ENCODE peak calls at places on chromosomes 2 and 18, in nine cellular contexts. One of them, this sample, is unnamed.

GRCh38 chr2:171143670-171144062 is 17.0 kb downstream of the TLK1 start:
- DNase-seq in neural crest cell: no peak
- DNase-seq in aorta: no peak
- DNase-seq in stomach: no peak
- DNase-seq in NB4: no peak
- DNase-seq in nephron progenitor cell: no peak
- DNase-seq in effector CD4-positive, alpha-beta T cell: no peak
- DNase-seq in NCI-H82: peak
- DNase-seq in stimulated activated CD8-positive, alpha-beta memory T cell treated with anti-CD3 and anti-CD28 coated beads, Interleukin-7, amount 100 ng/mL, for 1 hour: no peak
- DNase-seq in this sample: no peak

GRCh38 chr2:216490061-216490460 is 8.6 kb upstream of the RPL37A start:
- DNase-seq in NB4: peak
- DNase-seq in nephron progenitor cell: no peak
- DNase-seq in stomach: no peak
- DNase-seq in stimulated activated CD8-positive, alpha-beta memory T cell treated with anti-CD3 and anti-CD28 coated beads, Interleukin-7, amount 100 ng/mL, for 1 hour: no peak
- DNase-seq in NCI-H82: no peak
- DNase-seq in aorta: no peak
- DNase-seq in neural crest cell: no peak
- DNase-seq in effector CD4-positive, alpha-beta T cell: no peak
- DNase-seq in this sample: no peak

GRCh38 chr2:54680397-54681032 is 42.9 kb upstream of the EML6 start:
- DNase-seq in NB4: peak
- DNase-seq in neural crest cell: no peak
- DNase-seq in aorta: no peak
- DNase-seq in effector CD4-positive, alpha-beta T cell: no peak
- DNase-seq in stomach: no peak
- DNase-seq in stimulated activated CD8-positive, alpha-beta memory T cell treated with anti-CD3 and anti-CD28 coated beads, Interleukin-7, amount 100 ng/mL, for 1 hour: no peak
- DNase-seq in nephron progenitor cell: no peak
- DNase-seq in NCI-H82: no peak
- DNase-seq in this sample: no peak

GRCh38 chr2:158507679-158508078 is 50.9 kb downstream of the PKP4 start:
- DNase-seq in aorta: no peak
- DNase-seq in effector CD4-positive, alpha-beta T cell: no peak
- DNase-seq in NB4: no peak
- DNase-seq in nephron progenitor cell: no peak
- DNase-seq in stimulated activated CD8-positive, alpha-beta memory T cell treated with anti-CD3 and anti-CD28 coated beads, Interleukin-7, amount 100 ng/mL, for 1 hour: no peak
- DNase-seq in stomach: no peak
- DNase-seq in neural crest cell: no peak
- DNase-seq in NCI-H82: no peak
- DNase-seq in this sample: peak

GRCh38 chr2:148282201-148282600 is 261.3 kb downstream of the MBD5 start:
- DNase-seq in neural crest cell: no peak
- DNase-seq in stimulated activated CD8-positive, alpha-beta memory T cell treated with anti-CD3 and anti-CD28 coated beads, Interleukin-7, amount 100 ng/mL, for 1 hour: no peak
- DNase-seq in effector CD4-positive, alpha-beta T cell: no peak
- DNase-seq in aorta: no peak
- DNase-seq in nephron progenitor cell: no peak
- DNase-seq in NCI-H82: no peak
- DNase-seq in NB4: peak
- DNase-seq in stomach: no peak
- DNase-seq in this sample: no peak

GRCh38 chr18:21345851-21346250 is 103.8 kb downstream of the GREB1L start:
- DNase-seq in aorta: no peak
- DNase-seq in nephron progenitor cell: no peak
- DNase-seq in NCI-H82: no peak
- DNase-seq in effector CD4-positive, alpha-beta T cell: no peak
- DNase-seq in stomach: no peak
- DNase-seq in neural crest cell: no peak
- DNase-seq in NB4: no peak
- DNase-seq in stimulated activated CD8-positive, alpha-beta memory T cell treated with anti-CD3 and anti-CD28 coated beads, Interleukin-7, amount 100 ng/mL, for 1 hour: no peak
- DNase-seq in this sample: no peak

GRCh38 chr2:70440621-70441020 is 113.0 kb downstream of the TGFA start:
- DNase-seq in effector CD4-positive, alpha-beta T cell: no peak
- DNase-seq in aorta: no peak
- DNase-seq in nephron progenitor cell: no peak
- DNase-seq in NB4: peak
- DNase-seq in stomach: no peak
- DNase-seq in neural crest cell: no peak
- DNase-seq in stimulated activated CD8-positive, alpha-beta memory T cell treated with anti-CD3 and anti-CD28 coated beads, Interleukin-7, amount 100 ng/mL, for 1 hour: no peak
- DNase-seq in NCI-H82: peak
- DNase-seq in this sample: no peak

GRCh38 chr2:136118819-136119716 is 1.1 kb upstream of the CXCR4 start:
- DNase-seq in NB4: peak
- DNase-seq in stimulated activated CD8-positive, alpha-beta memory T cell treated with anti-CD3 and anti-CD28 coated beads, Interleukin-7, amount 100 ng/mL, for 1 hour: peak
- DNase-seq in neural crest cell: peak
- DNase-seq in aorta: peak
- DNase-seq in NCI-H82: peak
- DNase-seq in stomach: peak
- DNase-seq in nephron progenitor cell: peak
- DNase-seq in effector CD4-positive, alpha-beta T cell: peak
- DNase-seq in this sample: peak

GRCh38 chr2:236689981-236690380 is 120.4 kb downstream of the ACKR3 start:
- DNase-seq in aorta: no peak
- DNase-seq in NCI-H82: no peak
- DNase-seq in effector CD4-positive, alpha-beta T cell: no peak
- DNase-seq in nephron progenitor cell: no peak
- DNase-seq in stimulated activated CD8-positive, alpha-beta memory T cell treated with anti-CD3 and anti-CD28 coated beads, Interleukin-7, amount 100 ng/mL, for 1 hour: no peak
- DNase-seq in neural crest cell: no peak
- DNase-seq in stomach: no peak
- DNase-seq in NB4: no peak
- DNase-seq in this sample: no peak

GRCh38 chr2:133844214-133844892 is 276.1 kb upstream of the NCKAP5 start:
- DNase-seq in nephron progenitor cell: peak
- DNase-seq in stomach: peak
- DNase-seq in NB4: peak
- DNase-seq in effector CD4-positive, alpha-beta T cell: peak
- DNase-seq in stimulated activated CD8-positive, alpha-beta memory T cell treated with anti-CD3 and anti-CD28 coated beads, Interleukin-7, amount 100 ng/mL, for 1 hour: peak
- DNase-seq in NCI-H82: peak
- DNase-seq in neural crest cell: peak
- DNase-seq in aorta: peak
- DNase-seq in this sample: peak

GRCh38 chr2:86195055-86195807 is at the start of gene IMMT:
- DNase-seq in nephron progenitor cell: peak
- DNase-seq in NB4: peak
- DNase-seq in neural crest cell: peak
- DNase-seq in effector CD4-positive, alpha-beta T cell: peak
- DNase-seq in NCI-H82: peak
- DNase-seq in stimulated activated CD8-positive, alpha-beta memory T cell treated with anti-CD3 and anti-CD28 coated beads, Interleukin-7, amount 100 ng/mL, for 1 hour: peak
- DNase-seq in stomach: peak
- DNase-seq in aorta: peak
- DNase-seq in this sample: peak

GRCh38 chr2:156625360-156625995 is 189.3 kb downstream of the GPD2 start:
- DNase-seq in stimulated activated CD8-positive, alpha-beta memory T cell treated with anti-CD3 and anti-CD28 coated beads, Interleukin-7, amount 100 ng/mL, for 1 hour: no peak
- DNase-seq in nephron progenitor cell: no peak
- DNase-seq in effector CD4-positive, alpha-beta T cell: no peak
- DNase-seq in neural crest cell: no peak
- DNase-seq in NCI-H82: no peak
- DNase-seq in NB4: no peak
- DNase-seq in stomach: no peak
- DNase-seq in aorta: no peak
- DNase-seq in this sample: no peak

GRCh38 chr2:105070010-105070865 is 32.4 kb downstream of the MRPS9 start:
- DNase-seq in neural crest cell: no peak
- DNase-seq in NB4: no peak
- DNase-seq in stomach: no peak
- DNase-seq in aorta: no peak
- DNase-seq in nephron progenitor cell: no peak
- DNase-seq in effector CD4-positive, alpha-beta T cell: no peak
- DNase-seq in NCI-H82: no peak
- DNase-seq in stimulated activated CD8-positive, alpha-beta memory T cell treated with anti-CD3 and anti-CD28 coated beads, Interleukin-7, amount 100 ng/mL, for 1 hour: no peak
- DNase-seq in this sample: no peak

GRCh38 chr2:171279983-171280790 is 119.5 kb upstream of the TLK1 start:
- DNase-seq in aorta: no peak
- DNase-seq in NCI-H82: peak
- DNase-seq in nephron progenitor cell: no peak
- DNase-seq in stimulated activated CD8-positive, alpha-beta memory T cell treated with anti-CD3 and anti-CD28 coated beads, Interleukin-7, amount 100 ng/mL, for 1 hour: no peak
- DNase-seq in neural crest cell: no peak
- DNase-seq in stomach: no peak
- DNase-seq in NB4: peak
- DNase-seq in effector CD4-positive, alpha-beta T cell: no peak
- DNase-seq in this sample: no peak

GRCh38 chr2:11343626-11344341 is 652 bp downstream of the ROCK2 start:
- DNase-seq in neural crest cell: peak
- DNase-seq in effector CD4-positive, alpha-beta T cell: no peak
- DNase-seq in stimulated activated CD8-positive, alpha-beta memory T cell treated with anti-CD3 and anti-CD28 coated beads, Interleukin-7, amount 100 ng/mL, for 1 hour: no peak
- DNase-seq in aorta: peak
- DNase-seq in nephron progenitor cell: peak
- DNase-seq in stomach: peak
- DNase-seq in NB4: peak
- DNase-seq in NCI-H82: peak
- DNase-seq in this sample: peak

GRCh38 chr2:20487030-20487391 is 40.1 kb downstream of the RHOB start:
- DNase-seq in effector CD4-positive, alpha-beta T cell: no peak
- DNase-seq in stimulated activated CD8-positive, alpha-beta memory T cell treated with anti-CD3 and anti-CD28 coated beads, Interleukin-7, amount 100 ng/mL, for 1 hour: no peak
- DNase-seq in aorta: no peak
- DNase-seq in NB4: no peak
- DNase-seq in stomach: peak
- DNase-seq in NCI-H82: no peak
- DNase-seq in nephron progenitor cell: no peak
- DNase-seq in neural crest cell: no peak
- DNase-seq in this sample: no peak

GRCh38 chr2:52465267-52465666 is 1302.3 kb upstream of the CHAC2 start:
- DNase-seq in NB4: no peak
- DNase-seq in nephron progenitor cell: no peak
- DNase-seq in aorta: no peak
- DNase-seq in stimulated activated CD8-positive, alpha-beta memory T cell treated with anti-CD3 and anti-CD28 coated beads, Interleukin-7, amount 100 ng/mL, for 1 hour: no peak
- DNase-seq in neural crest cell: no peak
- DNase-seq in effector CD4-positive, alpha-beta T cell: no peak
- DNase-seq in stomach: no peak
- DNase-seq in NCI-H82: no peak
- DNase-seq in this sample: peak

GRCh38 chr18:50194623-50195532 is at the start of gene MYO5B:
- DNase-seq in neural crest cell: peak
- DNase-seq in stomach: peak
- DNase-seq in NCI-H82: peak
- DNase-seq in effector CD4-positive, alpha-beta T cell: peak
- DNase-seq in stimulated activated CD8-positive, alpha-beta memory T cell treated with anti-CD3 and anti-CD28 coated beads, Interleukin-7, amount 100 ng/mL, for 1 hour: no peak
- DNase-seq in nephron progenitor cell: peak
- DNase-seq in aorta: no peak
- DNase-seq in NB4: no peak
- DNase-seq in this sample: no peak

GRCh38 chr2:28269019-28269784 is 123.5 kb upstream of the FOSL2 start:
- DNase-seq in aorta: no peak
- DNase-seq in NB4: no peak
- DNase-seq in NCI-H82: no peak
- DNase-seq in neural crest cell: no peak
- DNase-seq in nephron progenitor cell: no peak
- DNase-seq in stomach: peak
- DNase-seq in effector CD4-positive, alpha-beta T cell: no peak
- DNase-seq in stimulated activated CD8-positive, alpha-beta memory T cell treated with anti-CD3 and anti-CD28 coated beads, Interleukin-7, amount 100 ng/mL, for 1 hour: no peak
- DNase-seq in this sample: no peak

GRCh38 chr18:33804258-33804657 is 226.2 kb downstream of the ASXL3 start:
- DNase-seq in nephron progenitor cell: no peak
- DNase-seq in effector CD4-positive, alpha-beta T cell: no peak
- DNase-seq in neural crest cell: no peak
- DNase-seq in aorta: no peak
- DNase-seq in stimulated activated CD8-positive, alpha-beta memory T cell treated with anti-CD3 and anti-CD28 coated beads, Interleukin-7, amount 100 ng/mL, for 1 hour: no peak
- DNase-seq in stomach: peak
- DNase-seq in NCI-H82: peak
- DNase-seq in NB4: no peak
- DNase-seq in this sample: peak

GRCh38 chr2:56263876-56264275 is 80.1 kb downstream of the CCDC85A start:
- DNase-seq in nephron progenitor cell: no peak
- DNase-seq in stimulated activated CD8-positive, alpha-beta memory T cell treated with anti-CD3 and anti-CD28 coated beads, Interleukin-7, amount 100 ng/mL, for 1 hour: no peak
- DNase-seq in aorta: no peak
- DNase-seq in effector CD4-positive, alpha-beta T cell: no peak
- DNase-seq in NB4: no peak
- DNase-seq in NCI-H82: no peak
- DNase-seq in neural crest cell: no peak
- DNase-seq in stomach: no peak
- DNase-seq in this sample: no peak

GRCh38 chr2:74472086-74472944 is at the start of gene MRPL53:
- DNase-seq in NB4: peak
- DNase-seq in stimulated activated CD8-positive, alpha-beta memory T cell treated with anti-CD3 and anti-CD28 coated beads, Interleukin-7, amount 100 ng/mL, for 1 hour: peak
- DNase-seq in effector CD4-positive, alpha-beta T cell: peak
- DNase-seq in neural crest cell: peak
- DNase-seq in stomach: peak
- DNase-seq in nephron progenitor cell: peak
- DNase-seq in aorta: peak
- DNase-seq in NCI-H82: peak
- DNase-seq in this sample: peak